ENCODE peak calls at places on chromosome 2, in ten cellular contexts. E, H, D, P, O, R, L, F, A and N are unnamed samples.

GRCh38 chr2:72142743-72143440 is 4.8 kb downstream of the CYP26B1 start:
- DNase-seq in H (no peak), D (no peak), R (peak), F (peak), E (peak), P (peak), A (no peak), L (peak), O (no peak), N (peak)

GRCh38 chr2:101440127-101440738 is 34.7 kb downstream of the RFX8 start:
- DNase-seq in O (no peak), F (no peak), P (peak), L (peak), A (no peak), H (no peak), D (no peak), R (peak), E (peak), N (no peak)

GRCh38 chr2:138272524-138273210 is 228.9 kb upstream of the SPOPL start:
- DNase-seq in O (no peak), P (no peak), R (no peak), D (no peak), H (no peak), L (no peak), A (no peak), E (no peak), F (no peak), N (peak)

GRCh38 chr2:72887836-72888437 is 729 bp downstream of the SPR start:
- DNase-seq in F (peak), R (peak), H (peak), L (peak), A (no peak), P (peak), D (peak), E (peak), O (peak), N (peak)

GRCh38 chr2:220586980-220587549 is 959.6 kb downstream of the SLC4A3 start:
- DNase-seq in A (no peak), R (no peak), F (no peak), E (no peak), P (no peak), O (no peak), L (peak), H (no peak), D (no peak), N (no peak)

GRCh38 chr2:231707625-231708049 is 688 bp upstream of the PTMA start:
- DNase-seq in F (peak), E (peak), D (peak), O (no peak), H (no peak), P (peak), A (no peak), L (peak), R (no peak), N (peak)

GRCh38 chr2:231927566-231927890 is 1.3 kb upstream of the NPPC start:
- DNase-seq in R (no peak), H (no peak), O (no peak), E (no peak), P (no peak), A (no peak), D (no peak), F (no peak), L (no peak), N (no peak)

GRCh38 chr2:133266926-133267590 is 301.2 kb downstream of the NCKAP5 start:
- DNase-seq in P (no peak), D (peak), E (no peak), R (no peak), A (no peak), H (peak), O (no peak), L (peak), F (no peak), N (no peak)

GRCh38 chr2:177275041-177275440 is 10.5 kb upstream of the NFE2L2 start:
- DNase-seq in E (no peak), F (no peak), D (no peak), P (peak), H (no peak), R (no peak), O (no peak), A (no peak), L (peak), N (peak)

GRCh38 chr2:235419996-235420395 is 73.8 kb upstream of the AGAP1 start:
- DNase-seq in L (no peak), R (no peak), E (no peak), H (no peak), D (no peak), O (no peak), P (no peak), A (no peak), F (no peak), N (no peak)

GRCh38 chr2:158953454-158953853 is 15.0 kb upstream of the TANC1 start:
- DNase-seq in R (peak), L (peak), E (no peak), F (no peak), P (no peak), O (no peak), A (no peak), D (no peak), H (no peak), N (peak)

GRCh38 chr2:121736140-121736461 is 574 bp downstream of the NIFK start:
- DNase-seq in R (no peak), D (peak), A (no peak), H (no peak), O (no peak), L (no peak), F (no peak), E (no peak), P (no peak), N (no peak)

GRCh38 chr2:36659872-36660312 is 36.6 kb upstream of the VIT start:
- DNase-seq in E (no peak), P (peak), O (no peak), L (no peak), A (no peak), H (no peak), F (no peak), R (no peak), D (peak), N (peak)

GRCh38 chr2:72211359-72211758 is 63.7 kb upstream of the CYP26B1 start:
- DNase-seq in H (no peak), P (peak), O (no peak), L (peak), D (peak), R (no peak), F (no peak), E (no peak), A (no peak), N (no peak)

GRCh38 chr2:188570365-188570764 is 278.7 kb downstream of the GULP1 start:
- DNase-seq in F (no peak), D (no peak), O (no peak), P (peak), H (no peak), L (no peak), R (no peak), A (no peak), E (no peak), N (no peak)

GRCh38 chr2:101119431-101119830 is 31.8 kb downstream of the TBC1D8 start:
- DNase-seq in H (no peak), L (no peak), A (no peak), F (no peak), D (peak), R (peak), O (no peak), E (peak), P (peak), N (peak)

GRCh38 chr2:54348672-54349071 is 92.6 kb upstream of the TSPYL6 start:
- DNase-seq in O (no peak), L (peak), H (no peak), D (no peak), E (no peak), F (no peak), P (no peak), A (no peak), R (peak), N (peak)

GRCh38 chr2:226579519-226579918 is 220.1 kb downstream of the IRS1 start:
- DNase-seq in F (no peak), E (no peak), A (peak), O (no peak), D (peak), H (no peak), L (no peak), P (no peak), R (no peak), N (no peak)

GRCh38 chr2:105379741-105380186 is 19.1 kb downstream of the FHL2 start:
- DNase-seq in O (no peak), L (no peak), F (no peak), P (no peak), D (no peak), A (no peak), H (no peak), R (no peak), E (no peak), N (peak)

GRCh38 chr2:238771193-238771592 is 76.7 kb upstream of the TWIST2 start:
- DNase-seq in D (peak), O (no peak), A (no peak), E (no peak), H (no peak), F (no peak), P (no peak), R (no peak), L (peak), N (peak)

GRCh38 chr2:146817613-146818012 is 1027.2 kb upstream of the ACVR2A start:
- DNase-seq in R (no peak), E (no peak), A (no peak), F (no peak), H (no peak), D (no peak), O (no peak), L (no peak), P (no peak), N (no peak)

GRCh38 chr2:136582631-136583205 is 182.6 kb upstream of the THSD7B start:
- DNase-seq in L (no peak), E (peak), H (peak), F (no peak), A (peak), P (no peak), O (no peak), D (peak), R (peak), N (peak)

GRCh38 chr2:109030870-109031480 is 42.0 kb upstream of the EDAR start:
- DNase-seq in F (no peak), R (no peak), H (no peak), A (no peak), E (no peak), P (no peak), D (no peak), L (no peak), O (no peak), N (peak)

GRCh38 chr2:38095996-38096861 is 20.3 kb upstream of the CYP1B1 start:
- DNase-seq in O (no peak), A (no peak), R (peak), P (peak), L (peak), F (peak), E (no peak), H (no peak), D (peak), N (no peak)

GRCh38 chr2:127185720-127186119 is 34.4 kb downstream of the CYP27C1 start:
- DNase-seq in O (no peak), P (no peak), A (no peak), L (no peak), H (no peak), R (no peak), F (no peak), E (no peak), D (no peak), N (peak)

GRCh38 chr2:119723121-119723635 is 36.5 kb upstream of the PTPN4 start:
- DNase-seq in D (no peak), O (no peak), A (no peak), L (no peak), R (no peak), P (no peak), H (no peak), F (no peak), E (no peak), N (no peak)

GRCh38 chr2:44197806-44198205 is 29.1 kb downstream of the PPM1B start:
- DNase-seq in A (no peak), O (no peak), H (no peak), R (no peak), P (no peak), F (no peak), L (no peak), D (no peak), E (no peak), N (no peak)

GRCh38 chr2:120354935-120355845 is 9.3 kb downstream of the INHBB start:
- DNase-seq in H (no peak), L (no peak), P (no peak), E (no peak), A (no peak), D (no peak), R (no peak), O (no peak), F (no peak), N (no peak)

GRCh38 chr2:102258386-102259074 is 52.8 kb upstream of the IL1RL1 start:
- DNase-seq in R (no peak), D (peak), L (peak), E (no peak), H (peak), P (peak), A (no peak), O (no peak), F (no peak), N (peak)

GRCh38 chr2:159555651-159556392 is 60.5 kb downstream of the BAZ2B start:
- DNase-seq in D (no peak), A (no peak), F (no peak), L (peak), H (no peak), P (no peak), R (no peak), O (no peak), E (no peak), N (no peak)